ENCODE peak calls at places on chromosomes 16 and 17, in seven cellular contexts. U is NCI-H510A treated with DMSO at 0.1 percent for 48 hours, X is foreskin fibroblast, S is OCI-LY7, R is OCI-M1, G is mucosa of descending colon, Q is RPMI8226. F is an unnamed sample.

GRCh38 chr16:703406-703805 is 2.2 kb downstream of the FBXL16 start:
- DNase-seq in U (no peak), X (no peak), S (no peak), R (no peak), G (no peak), Q (no peak), F (no peak)

GRCh38 chr16:87447323-87447722 is 45.5 kb downstream of the ZCCHC14 start:
- DNase-seq in U (no peak), X (peak), S (no peak), R (no peak), G (no peak), Q (no peak), F (no peak)

GRCh38 chr16:82603784-82604411 is 22.9 kb upstream of the CDH13 start:
- DNase-seq in U (peak), X (peak), S (peak), R (peak), G (peak), Q (peak), F (no peak)

GRCh38 chr17:38560503-38561318 is 45.0 kb downstream of the SRCIN1 start:
- DNase-seq in U (no peak), X (peak), S (no peak), R (peak), G (no peak), Q (no peak), F (no peak)

GRCh38 chr16:15973460-15973859 is 24.0 kb downstream of the ABCC1 start:
- DNase-seq in U (no peak), X (no peak), S (no peak), R (no peak), G (no peak), Q (no peak), F (no peak)

GRCh38 chr16:78842950-78843349 is 743.5 kb downstream of the WWOX start:
- DNase-seq in U (no peak), X (no peak), S (no peak), R (no peak), G (no peak), Q (no peak), F (no peak)

GRCh38 chr17:59607817-59608403 is 11.8 kb upstream of the CLTC start:
- DNase-seq in U (no peak), X (no peak), S (peak), R (peak), G (no peak), Q (no peak), F (no peak)

GRCh38 chr16:51429041-51429440 is 278.0 kb upstream of the SALL1 start:
- DNase-seq in U (no peak), X (no peak), S (no peak), R (no peak), G (no peak), Q (no peak), F (no peak)